ENCODE peak calls at places on chromosomes 3 and 15, in eight cellular contexts. P is glutamatergic neuron, N is A549, Z is cardiac fibroblast, S is HFFc6, R is Peyer's patch, Q is brain microvascular endothelial cell, M is spleen. L is an unnamed sample.

GRCh38 chr3:112746675-112747276 is 99.9 kb downstream of the CD200R1L start:
- DNase-seq in Z (peak), S (no peak), Q (peak), R (no peak), N (no peak), P (no peak), M (no peak), L (no peak)

GRCh38 chr3:166446291-166446690 is 609.1 kb upstream of the BCHE start:
- DNase-seq in R (no peak), S (no peak), Z (no peak), M (no peak), N (no peak), Q (peak), P (no peak), L (no peak)

GRCh38 chr3:64440498-64440897 is 215.2 kb upstream of the PRICKLE2 start:
- DNase-seq in M (no peak), Q (peak), N (no peak), P (no peak), Z (peak), S (peak), R (no peak), L (no peak)

GRCh38 chr15:79431636-79432344 is at the start of gene MINAR1:
- DNase-seq in Z (peak), Q (peak), R (no peak), N (peak), S (peak), P (peak), M (no peak), L (peak)

GRCh38 chr3:32837789-32838188 is 20.0 kb downstream of the TRIM71 start:
- DNase-seq in S (peak), Z (no peak), P (no peak), M (no peak), Q (no peak), R (no peak), N (no peak), L (no peak)

GRCh38 chr3:143648218-143648617 is 200.1 kb downstream of the SLC9A9 start:
- DNase-seq in M (no peak), Z (no peak), N (no peak), S (no peak), R (no peak), Q (no peak), P (no peak), L (no peak)

GRCh38 chr3:107676469-107677309 is 153.9 kb downstream of the BBX start:
- DNase-seq in P (no peak), Z (peak), S (peak), R (no peak), Q (no peak), N (no peak), M (no peak), L (no peak)

GRCh38 chr3:42704136-42704841 is 1.7 kb upstream of the HHATL start:
- DNase-seq in R (no peak), S (no peak), M (no peak), P (no peak), Q (no peak), Z (no peak), N (no peak), L (no peak)

GRCh38 chr3:194781617-194782016 is 95.9 kb downstream of the FAM43A start:
- DNase-seq in P (no peak), N (no peak), R (no peak), Z (no peak), S (no peak), Q (no peak), M (no peak), L (no peak)

GRCh38 chr3:21795152-21795837 is 44.3 kb upstream of the ZNF385D start:
- DNase-seq in R (no peak), P (peak), M (no peak), S (no peak), Q (no peak), Z (no peak), N (no peak), L (no peak)

GRCh38 chr3:122468896-122469533 is 45.7 kb downstream of the KPNA1 start:
- DNase-seq in N (no peak), S (no peak), M (no peak), Z (no peak), P (no peak), R (no peak), Q (no peak), L (no peak)

GRCh38 chr3:195062866-195063540 is 208.0 kb downstream of the XXYLT1 start:
- DNase-seq in P (no peak), M (peak), N (no peak), S (no peak), R (peak), Z (no peak), Q (no peak), L (no peak)

GRCh38 chr3:109803274-109803673 is 465.9 kb upstream of the DPPA4 start:
- DNase-seq in M (no peak), P (no peak), S (no peak), Z (no peak), N (no peak), R (no peak), Q (no peak), L (no peak)

GRCh38 chr3:112671930-112672715 is 31.2 kb upstream of the CCDC80 start:
- DNase-seq in N (no peak), M (no peak), S (peak), Z (peak), R (no peak), P (no peak), Q (peak), L (no peak)

GRCh38 chr3:191235331-191236314 is 36.6 kb downstream of the OSTN start:
- DNase-seq in M (no peak), Z (peak), R (no peak), S (peak), P (no peak), N (no peak), Q (peak), L (no peak)

GRCh38 chr15:74340139-74340538 is 27.3 kb downstream of the CYP11A1 start:
- DNase-seq in Z (peak), S (no peak), Q (peak), M (peak), N (no peak), P (no peak), R (peak), L (no peak)

GRCh38 chr3:140603766-140604165 is 74.1 kb upstream of the TRIM42 start:
- DNase-seq in M (no peak), N (no peak), Z (no peak), P (no peak), R (no peak), Q (no peak), S (no peak), L (no peak)

GRCh38 chr3:50237133-50237651 is 1.2 kb downstream of the GNAI2 start:
- DNase-seq in Q (no peak), N (no peak), M (peak), S (no peak), P (peak), R (no peak), Z (peak), L (no peak)

GRCh38 chr15:62110000-62110851 is 43.4 kb downstream of the C2CD4A start:
- DNase-seq in R (no peak), N (peak), P (peak), Q (peak), S (peak), M (no peak), Z (peak), L (no peak)

GRCh38 chr3:54710954-54711353 is 216.9 kb downstream of the LRTM1 start:
- DNase-seq in Q (no peak), P (no peak), N (no peak), Z (no peak), M (no peak), R (no peak), S (no peak), L (no peak)

GRCh38 chr3:143445118-143445517 is 325.5 kb downstream of the CHST2 start:
- DNase-seq in S (peak), Z (no peak), P (no peak), R (no peak), N (no peak), M (no peak), Q (peak), L (no peak)

GRCh38 chr3:40162616-40163015 is 146.9 kb upstream of the EIF1B start:
- DNase-seq in M (no peak), P (no peak), S (no peak), Q (no peak), N (no peak), Z (no peak), R (no peak), L (no peak)

GRCh38 chr15:75313116-75313845 is 22.6 kb upstream of the COMMD4 start:
- DNase-seq in R (no peak), Q (no peak), Z (no peak), M (no peak), N (no peak), S (no peak), P (no peak), L (no peak)

GRCh38 chr3:158845748-158846350 is 44.0 kb downstream of the MFSD1 start:
- DNase-seq in N (peak), S (no peak), P (no peak), R (no peak), M (no peak), Q (no peak), Z (peak), L (no peak)

GRCh38 chr15:73366766-73367623 is 1.8 kb downstream of the HCN4 start:
- DNase-seq in R (no peak), M (no peak), Q (no peak), Z (no peak), N (no peak), P (peak), S (no peak), L (no peak)

GRCh38 chr3:157487339-157487738 is 15.9 kb downstream of the VEPH1 start:
- DNase-seq in N (no peak), M (no peak), R (no peak), Z (peak), P (no peak), Q (no peak), S (no peak), L (no peak)

GRCh38 chr15:29123171-29123570 is 146.5 kb downstream of the NSMCE3 start:
- DNase-seq in N (no peak), S (no peak), M (peak), Z (no peak), P (peak), R (no peak), Q (no peak), L (no peak)

GRCh38 chr3:64144241-64144900 is 80.9 kb downstream of the PRICKLE2 start:
- DNase-seq in Q (no peak), Z (no peak), N (no peak), P (no peak), S (no peak), M (no peak), R (no peak), L (no peak)

GRCh38 chr3:170128977-170129431 is 52.5 kb downstream of the PHC3 start:
- DNase-seq in P (no peak), Q (no peak), S (peak), Z (peak), R (no peak), M (no peak), N (no peak), L (no peak)

GRCh38 chr15:70430029-70430428 is 332.3 kb upstream of the TLE3 start:
- DNase-seq in Q (peak), P (no peak), R (no peak), Z (peak), S (peak), M (no peak), N (peak), L (no peak)
- TF ChIP-seq CTCF in Q (no peak), P (no peak), R (no peak), Z (no peak), S (no peak), M (no peak), N (no peak), L (no peak)

DNA sequence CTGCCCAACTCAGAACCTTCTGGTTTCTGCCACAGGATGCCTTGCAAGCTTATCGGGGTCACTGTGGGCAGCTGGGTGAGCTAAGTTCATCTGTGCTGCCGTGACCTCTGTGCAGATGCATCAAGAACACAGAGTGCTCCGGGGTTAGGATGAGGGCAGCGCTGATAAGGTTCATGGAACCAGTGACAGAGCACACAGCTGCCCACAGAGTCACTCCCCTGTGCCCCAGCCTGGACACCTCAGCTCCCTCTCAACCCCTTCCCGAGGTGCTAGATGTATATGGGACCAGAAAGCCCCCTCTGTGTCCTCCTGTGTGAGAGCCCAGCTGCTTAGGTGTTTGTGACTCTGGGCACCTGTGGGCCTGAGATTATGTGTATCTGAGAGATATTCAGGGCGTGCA is 15.8 kb upstream of the ALAS1 start:
- DNase-seq in Q (no peak), N (no peak), Z (no peak), M (peak), P (no peak), R (no peak), S (no peak), L (no peak)
- TF ChIP-seq CTCF in Q (no peak), N (no peak), Z (no peak), M (no peak), P (no peak), R (no peak), S (no peak), L (no peak)

GRCh38 chr3:13750731-13751130 is 129.1 kb downstream of the WNT7A start:
- DNase-seq in S (no peak), Z (no peak), R (no peak), N (no peak), P (no peak), Q (no peak), M (no peak), L (no peak)
- TF ChIP-seq CTCF in S (no peak), Z (no peak), R (no peak), N (no peak), P (no peak), Q (no peak), M (no peak), L (no peak)

GRCh38 chr3:128438488-128439072 is 28.1 kb downstream of the DNAJB8 start:
- DNase-seq in R (no peak), Q (no peak), N (no peak), P (no peak), M (no peak), Z (no peak), S (no peak), L (no peak)
- TF ChIP-seq CTCF in R (no peak), Q (peak), N (peak), P (peak), M (no peak), Z (peak), S (peak), L (peak)

DNA sequence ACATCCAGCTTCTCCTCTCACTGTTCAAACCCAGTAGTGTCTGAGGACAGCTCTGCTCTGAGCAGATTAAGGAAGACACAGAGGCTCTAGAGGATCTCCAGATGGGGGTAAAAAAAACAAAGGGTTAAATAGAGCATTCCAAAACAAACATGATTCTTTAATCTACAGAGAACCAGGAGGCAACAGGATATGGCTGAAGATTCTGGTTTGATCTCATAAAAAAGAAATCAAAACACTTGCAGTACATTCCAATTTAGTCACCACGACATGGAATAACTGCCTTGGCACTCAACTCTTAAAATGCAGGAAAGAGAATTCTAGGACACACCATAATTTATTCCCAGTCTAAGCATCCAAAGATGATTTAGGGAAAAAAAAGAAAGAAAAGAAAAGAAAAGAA is 32.0 kb downstream of the TM4SF4 start:
- DNase-seq in Q (peak), N (no peak), M (no peak), S (peak), Z (peak), P (no peak), R (no peak), L (no peak)
- TF ChIP-seq CTCF in Q (no peak), N (no peak), M (no peak), S (no peak), Z (no peak), P (no peak), R (no peak), L (no peak)

GRCh38 chr15:31871159-31871886 is 159.0 kb upstream of the CHRNA7 start:
- DNase-seq in Q (no peak), Z (no peak), N (no peak), P (no peak), S (no peak), R (no peak), M (no peak), L (no peak)
- TF ChIP-seq CTCF in Q (peak), Z (no peak), N (no peak), P (no peak), S (no peak), R (no peak), M (no peak), L (no peak)

GRCh38 chr3:46566040-46566631 is at the start of gene LRRC2:
- DNase-seq in S (peak), M (peak), R (peak), Z (peak), Q (peak), N (no peak), P (no peak), L (no peak)

GRCh38 chr3:46564190-46565112 is 1.7 kb downstream of the LRRC2 start:
- DNase-seq in P (no peak), R (no peak), N (no peak), S (no peak), M (no peak), Q (no peak), Z (no peak), L (no peak)

GRCh38 chr3:46561951-46562350 is 4.2 kb downstream of the LRRC2 start:
- DNase-seq in Q (no peak), Z (no peak), S (no peak), N (no peak), R (no peak), P (no peak), M (no peak), L (no peak)

GRCh38 chr3:46565113-46565490 is 1.0 kb downstream of the LRRC2 start:
- DNase-seq in Q (no peak), P (no peak), M (no peak), Z (no peak), R (no peak), N (no peak), S (no peak), L (no peak)

DNA sequence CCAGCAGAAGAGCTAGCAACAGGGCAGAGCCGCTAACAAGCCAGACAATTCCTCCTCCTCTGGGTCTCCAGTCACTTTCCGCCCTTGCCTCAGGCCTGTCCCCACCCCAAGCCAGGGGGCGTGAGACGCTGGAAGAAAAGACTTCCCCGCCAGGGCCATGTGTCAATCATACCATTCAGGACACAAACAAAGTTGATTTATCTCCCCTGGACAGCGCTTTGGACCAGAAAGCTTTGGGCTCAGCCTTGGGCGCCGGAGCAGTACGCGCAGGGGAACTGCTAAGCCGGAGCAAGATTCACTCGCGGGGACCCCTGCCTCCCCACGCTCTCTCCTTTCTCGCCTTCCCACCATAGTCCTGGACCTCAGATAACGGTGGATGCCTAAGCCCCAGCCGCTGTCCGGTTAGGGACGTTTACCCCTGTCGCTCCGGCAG is 479 bp downstream of the LRRC2 start:
- DNase-seq in Z (no peak), M (no peak), Q (no peak), R (no peak), S (no peak), N (no peak), P (peak), L (peak)
- TF ChIP-seq CTCF in Z (no peak), M (peak), Q (peak), R (no peak), S (no peak), N (no peak), P (no peak), L (no peak)

GRCh38 chr3:193592841-193593665 is at the start of gene OPA1:
- DNase-seq in Z (peak), P (peak), M (peak), N (peak), S (peak), R (peak), Q (peak), L (peak)
- TF ChIP-seq CTCF in Z (no peak), P (no peak), M (no peak), N (no peak), S (peak), R (no peak), Q (peak), L (peak)